ENCODE peak calls at places on chromosomes 11 and 22, in eight cellular contexts. M, N, X, C, I, E, F and S are unnamed samples.

GRCh38 chr11:65423516-65424199 is 1.1 kb downstream of the NEAT1 start:
- DNase-seq in C (peak; percentile 40), F (peak; percentile 54), I (peak; percentile 37), N (peak; percentile 38), X (no peak), E (no peak), M (peak; percentile 11), S (no peak)

GRCh38 chr22:25395915-25396314 is 168.6 kb upstream of the GRK3 start:
- DNase-seq in N (no peak), F (no peak), E (no peak), C (no peak), I (no peak), X (no peak), M (no peak), S (no peak)

GRCh38 chr11:128419012-128419767 is 168.2 kb downstream of the ETS1 start:
- DNase-seq in F (peak; percentile 35), I (no peak), E (no peak), M (no peak), N (no peak), C (no peak), X (no peak), S (no peak)

GRCh38 chr11:83157755-83158473 is 983 bp downstream of the PCF11 start:
- DNase-seq in X (peak; percentile 30), N (peak; percentile 69), I (peak; percentile 60), E (no peak), F (peak; percentile 70), M (no peak), C (peak; percentile 64), S (no peak)

GRCh38 chr11:34758262-34758661 is 137.4 kb downstream of the EHF start:
- DNase-seq in M (no peak), E (no peak), C (no peak), N (no peak), I (no peak), X (no peak), F (no peak), S (no peak)

GRCh38 chr11:112227002-112227401 is 774 bp downstream of the PTS start:
- DNase-seq in X (no peak), F (no peak), M (no peak), N (no peak), E (no peak), C (no peak), I (no peak), S (no peak)

GRCh38 chr11:97847730-97848129 is 1173.0 kb upstream of the CNTN5 start:
- DNase-seq in I (no peak), E (no peak), N (no peak), M (no peak), F (no peak), X (no peak), C (no peak), S (no peak)

GRCh38 chr11:19530505-19530904 is 182.1 kb upstream of the NAV2 start:
- DNase-seq in I (no peak), M (no peak), E (no peak), C (no peak), N (no peak), X (no peak), F (peak; percentile 15), S (no peak)

GRCh38 chr11:104067534-104067933 is 31.1 kb downstream of the DDI1 start:
- DNase-seq in F (no peak), I (no peak), X (no peak), C (no peak), E (no peak), M (no peak), N (no peak), S (no peak)

GRCh38 chr11:85857098-85857497 is 1.9 kb downstream of the CCDC83 start:
- DNase-seq in N (no peak), X (no peak), E (no peak), F (no peak), C (no peak), I (no peak), M (no peak), S (no peak)

GRCh38 chr11:105181100-105181499 is 41.5 kb upstream of the CARD18 start:
- DNase-seq in F (no peak), I (peak; percentile 71), C (no peak), N (no peak), M (no peak), X (no peak), E (no peak), S (peak; percentile 28)

GRCh38 chr11:121497176-121497995 is 44.6 kb upstream of the SORL1-AS1 start:
- DNase-seq in F (peak; percentile 31), I (no peak), X (no peak), C (no peak), E (no peak), N (no peak), M (no peak), S (peak; percentile 51)

GRCh38 chr11:72747456-72747855 is 4.8 kb downstream of the ARAP1 start:
- DNase-seq in X (no peak), M (no peak), N (no peak), E (no peak), F (no peak), I (no peak), C (no peak), S (no peak)

GRCh38 chr11:133078591-133079179 is 453.6 kb downstream of the OPCML start:
- DNase-seq in M (no peak), X (no peak), C (peak; percentile 78), I (peak; percentile 30), N (peak; percentile 58), E (no peak), F (peak; percentile 41), S (peak; percentile 12)

GRCh38 chr11:446886-447285 is 3.2 kb upstream of the PTDSS2 start:
- DNase-seq in N (no peak), M (no peak), C (no peak), I (no peak), X (no peak), F (peak; percentile 47), E (no peak), S (no peak)

GRCh38 chr11:80240245-80240644 is 799.4 kb upstream of the TENM4 start:
- DNase-seq in M (no peak), X (no peak), N (no peak), C (no peak), E (no peak), F (no peak), I (no peak), S (no peak)

GRCh38 chr11:66315498-66315885 is 1.4 kb downstream of the CD248 start:
- DNase-seq in M (no peak), C (no peak), F (no peak), X (no peak), N (no peak), E (no peak), I (no peak), S (no peak)

GRCh38 chr22:36790648-36791047 is 14.7 kb upstream of the IFT27 start:
- DNase-seq in N (peak; percentile 55), F (no peak), C (no peak), I (no peak), M (no peak), X (no peak), E (no peak), S (no peak)

GRCh38 chr11:39589391-39589790 is 1870.1 kb downstream of the LRRC4C start:
- DNase-seq in C (no peak), F (no peak), M (no peak), X (no peak), E (no peak), N (no peak), I (no peak), S (no peak)

DNA sequence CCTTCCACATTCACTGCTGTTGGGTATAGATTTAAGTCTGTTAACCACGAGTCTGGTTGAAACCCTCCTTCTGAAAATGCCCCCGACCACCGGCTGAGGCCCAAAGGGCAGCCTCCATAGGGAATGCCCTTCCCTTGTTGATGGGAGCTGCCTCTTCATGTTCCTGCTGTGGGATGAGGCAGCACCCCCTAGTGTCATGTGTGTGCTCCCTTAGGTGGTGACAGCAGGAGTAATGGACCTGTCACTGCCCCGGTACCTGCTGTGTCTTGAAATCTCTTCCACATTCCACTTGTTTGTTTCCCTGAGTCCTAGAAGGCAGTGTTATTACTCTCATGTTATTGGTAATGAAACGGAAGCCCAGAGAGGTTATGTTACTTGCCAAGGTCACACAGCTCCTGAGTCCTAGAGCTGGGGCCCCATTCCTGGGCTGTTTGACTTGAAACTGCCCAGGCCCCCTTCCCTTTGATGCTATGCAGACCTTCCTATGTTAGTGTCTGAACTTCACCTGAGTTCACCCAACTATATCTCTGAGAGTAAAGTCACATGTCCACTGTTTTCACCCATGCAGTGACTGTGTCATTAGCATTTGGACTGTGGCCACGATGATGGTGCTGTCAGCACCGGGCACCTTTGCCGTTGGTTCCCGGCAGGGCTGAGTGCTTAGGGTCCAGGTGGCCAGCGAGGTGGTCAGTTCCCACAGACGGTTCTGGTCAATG is 234.3 kb downstream of the TBC1D22A start:
- DNase-seq in E (no peak), X (no peak), F (no peak), C (no peak), I (no peak), M (no peak), N (no peak), S (no peak)
- TF ChIP-seq CTCF in E (peak; percentile 11), X (no peak), F (no peak), C (no peak), I (no peak), M (peak; percentile 30), N (peak; percentile 2), S (peak; percentile 28)

GRCh38 chr22:27723150-27723549 is 78.4 kb downstream of the MN1 start:
- DNase-seq in X (no peak), M (no peak), C (no peak), E (no peak), I (no peak), F (no peak), N (no peak), S (no peak)
- TF ChIP-seq CTCF in X (no peak), M (no peak), C (no peak), E (peak; percentile 17), I (no peak), F (no peak), N (no peak), S (peak; percentile 34)

GRCh38 chr11:48080301-48080861 is 100.0 kb downstream of the PTPRJ start:
- DNase-seq in E (no peak), F (no peak), N (no peak), M (no peak), X (no peak), C (no peak), I (no peak), S (no peak)
- TF ChIP-seq CTCF in E (no peak), F (no peak), N (no peak), M (no peak), X (no peak), C (no peak), I (no peak), S (no peak)

GRCh38 chr22:18065256-18065655 is 12.5 kb upstream of the PEX26 start:
- DNase-seq in I (no peak), F (no peak), X (no peak), E (no peak), C (no peak), M (no peak), N (no peak), S (no peak)
- TF ChIP-seq CTCF in I (no peak), F (no peak), X (no peak), E (no peak), C (no peak), M (no peak), N (no peak), S (no peak)